ENCODE peak calls at places on chromosome 20, in ten cellular contexts. X is T-helper 2 cell; M is stimulated activated CD8-positive, alpha-beta memory T cell treated with anti-CD3 and anti-CD28 coated beads, Interleukin-15, amount 100 ng/mL, for 48 hours; J is brain pericyte; F is NCI-H1694 treated with DMSO at 0.1 percent for 48 hours; H is HAP-1; G is spleen; E is AG04450; U is EL; B is stomach. P is an unnamed sample.

GRCh38 chr20:271069-271468 is 13.5 kb downstream of the DEFB132 start:
- DNase-seq in X (no peak), M (no peak), J (no peak), F (no peak), H (no peak), G (no peak), E (no peak), U (no peak), B (no peak), P (no peak)

GRCh38 chr20:33437141-33437911 is 6.2 kb downstream of the SNTA1 start:
- DNase-seq in X (no peak), M (no peak), J (no peak), F (no peak), H (no peak), G (no peak), E (no peak), U (peak), B (no peak), P (no peak)

GRCh38 chr20:36092424-36093024 is 62.0 kb upstream of the EPB41L1 start:
- DNase-seq in X (no peak), M (no peak), J (no peak), F (no peak), H (no peak), G (no peak), E (no peak), U (peak), B (peak), P (no peak)

GRCh38 chr20:1185781-1186334 is 1.1 kb upstream of the TMEM74B start:
- DNase-seq in X (no peak), M (peak), J (no peak), F (no peak), H (peak), G (no peak), E (no peak), U (peak), B (peak), P (no peak)

GRCh38 chr20:35617397-35618031 is 1.9 kb downstream of the SPAG4 start:
- DNase-seq in X (no peak), M (peak), J (peak), F (peak), H (peak), G (peak), E (no peak), U (peak), B (peak), P (peak)

GRCh38 chr20:2892376-2892775 is 19.1 kb downstream of the PTPRA start:
- DNase-seq in X (no peak), M (no peak), J (no peak), F (no peak), H (no peak), G (no peak), E (no peak), U (no peak), B (no peak), P (no peak)

GRCh38 chr20:37295001-37295400 is 5.5 kb downstream of the MANBAL start:
- DNase-seq in X (no peak), M (no peak), J (peak), F (no peak), H (no peak), G (no peak), E (peak), U (peak), B (no peak), P (no peak)

GRCh38 chr20:39524371-39524911 is 562.3 kb downstream of the DHX35 start:
- DNase-seq in X (no peak), M (no peak), J (no peak), F (no peak), H (no peak), G (no peak), E (no peak), U (no peak), B (no peak), P (no peak)

GRCh38 chr20:5073154-5074049 is 46.4 kb downstream of the PCNA start:
- DNase-seq in X (no peak), M (no peak), J (no peak), F (no peak), H (no peak), G (peak), E (no peak), U (peak), B (peak), P (no peak)

GRCh38 chr20:11810316-11811130 is 107.2 kb upstream of the BTBD3 start:
- DNase-seq in X (no peak), M (no peak), J (no peak), F (no peak), H (no peak), G (no peak), E (peak), U (peak), B (no peak), P (no peak)

GRCh38 chr20:20010639-20011500 is 6.3 kb upstream of the NAA20 start:
- DNase-seq in X (no peak), M (no peak), J (peak), F (peak), H (no peak), G (no peak), E (peak), U (peak), B (no peak), P (no peak)

GRCh38 chr20:40727960-40728359 is 38.9 kb upstream of the MAFB start:
- DNase-seq in X (no peak), M (no peak), J (no peak), F (no peak), H (no peak), G (no peak), E (no peak), U (no peak), B (no peak), P (no peak)

GRCh38 chr20:57990396-57990987 is 238.0 kb downstream of the ANKRD60 start:
- DNase-seq in X (no peak), M (no peak), J (no peak), F (no peak), H (no peak), G (no peak), E (no peak), U (peak), B (no peak), P (no peak)

GRCh38 chr20:17873410-17874270 is 95.0 kb downstream of the SNX5 start:
- DNase-seq in X (no peak), M (no peak), J (peak), F (no peak), H (peak), G (peak), E (peak), U (peak), B (peak), P (no peak)

GRCh38 chr20:58675641-58676040 is 17.0 kb upstream of the NPEPL1 start:
- DNase-seq in X (no peak), M (no peak), J (no peak), F (no peak), H (no peak), G (no peak), E (no peak), U (no peak), B (no peak), P (no peak)

GRCh38 chr20:60074276-60074675 is 116.1 kb downstream of the CDH26 start:
- DNase-seq in X (no peak), M (no peak), J (no peak), F (no peak), H (no peak), G (no peak), E (no peak), U (no peak), B (no peak), P (no peak)

GRCh38 chr20:57389695-57390603 is 1.2 kb upstream of the RBM38 start:
- DNase-seq in X (peak), M (peak), J (no peak), F (no peak), H (no peak), G (peak), E (no peak), U (no peak), B (no peak), P (peak)

GRCh38 chr20:44644384-44645131 is 6.9 kb downstream of the ADA start:
- DNase-seq in X (no peak), M (no peak), J (no peak), F (no peak), H (no peak), G (no peak), E (no peak), U (no peak), B (no peak), P (peak)

GRCh38 chr20:23291575-23292240 is 58.9 kb upstream of the NXT1 start:
- DNase-seq in X (no peak), M (no peak), J (no peak), F (no peak), H (no peak), G (peak), E (no peak), U (no peak), B (no peak), P (no peak)

GRCh38 chr20:61925555-61926252 is 140.0 kb downstream of the TAF4 start:
- DNase-seq in X (no peak), M (no peak), J (peak), F (no peak), H (no peak), G (peak), E (peak), U (peak), B (no peak), P (no peak)

GRCh38 chr20:25987073-25987927 is 290.6 kb upstream of the ZNF337 start:
- DNase-seq in X (no peak), M (peak), J (peak), F (no peak), H (peak), G (peak), E (no peak), U (peak), B (no peak), P (peak)

GRCh38 chr20:31918471-31919105 is 33.3 kb downstream of the PDRG1 start:
- DNase-seq in X (no peak), M (no peak), J (no peak), F (no peak), H (no peak), G (no peak), E (no peak), U (no peak), B (no peak), P (no peak)

P was measured in activated effector memory CD4-positive, alpha-beta T cell treated with Interleukin-2 at 50 U/mL for 16 hours.